ENCODE peak calls at places on chromosome 9, in four cellular contexts. F is A549, W is HepG2, U is K562. P is an unnamed sample.

GRCh38 chr9:136545065-136545965 is 533 bp downstream of the NOTCH1 start:
- DNase-seq in F (no peak), W (no peak), U (peak), P (no peak)

GRCh38 chr9:136306691-136307208 is 2.9 kb upstream of the CCDC187 start:
- DNase-seq in F (peak), W (no peak), U (peak), P (no peak)

GRCh38 chr9:101388507-101388993 is 3.7 kb upstream of the BAAT start:
- DNase-seq in F (no peak), W (peak), U (no peak), P (no peak)

GRCh38 chr9:17003576-17004240 is 131.1 kb upstream of the CNTLN start:
- DNase-seq in F (no peak), W (no peak), U (no peak), P (no peak)

GRCh38 chr9:78713746-78714405 is 417.0 kb downstream of the PSAT1 start:
- DNase-seq in F (no peak), W (no peak), U (no peak), P (no peak)

GRCh38 chr9:17859987-17860386 is 281.1 kb downstream of the SH3GL2 start:
- DNase-seq in F (no peak), W (no peak), U (no peak), P (no peak)

GRCh38 chr9:123359546-123359945 is 3.5 kb downstream of the CRB2 start:
- DNase-seq in F (no peak), W (no peak), U (no peak), P (no peak)

GRCh38 chr9:112051812-112052211 is 123.3 kb downstream of the SUSD1 start:
- DNase-seq in F (no peak), W (no peak), U (no peak), P (no peak)

GRCh38 chr9:36486454-36486932 is 86.2 kb upstream of the MELK start:
- DNase-seq in F (no peak), W (no peak), U (peak), P (no peak)

GRCh38 chr9:136093331-136093986 is 1.6 kb downstream of the NACC2 start:
- DNase-seq in F (peak), W (no peak), U (peak), P (no peak)

GRCh38 chr9:110880123-110880522 is 158.1 kb downstream of the LPAR1 start:
- DNase-seq in F (no peak), W (no peak), U (no peak), P (no peak)

GRCh38 chr9:78130004-78130403 is 98.4 kb upstream of the GNAQ start:
- DNase-seq in F (peak), W (no peak), U (no peak), P (peak)

GRCh38 chr9:68619636-68620035 is 79.0 kb upstream of the TMEM252 start:
- DNase-seq in F (no peak), W (no peak), U (no peak), P (no peak)

GRCh38 chr9:122392714-122393113 is 21.9 kb downstream of the PTGS1 start:
- DNase-seq in F (no peak), W (no peak), U (no peak), P (no peak)

GRCh38 chr9:129834489-129835127 is 467 bp downstream of the C9orf78 start:
- DNase-seq in F (peak), W (peak), U (peak), P (no peak)

GRCh38 chr9:107367727-107368502 is 84.8 kb downstream of the RAD23B start:
- DNase-seq in F (no peak), W (peak), U (no peak), P (no peak)

GRCh38 chr9:9790216-9790872 is 822.5 kb downstream of the PTPRD start:
- DNase-seq in F (no peak), W (peak), U (peak), P (peak)

GRCh38 chr9:113511047-113511521 is 47.6 kb downstream of the RGS3 start:
- DNase-seq in F (no peak), W (no peak), U (no peak), P (no peak)

GRCh38 chr9:106682420-106682819 is 180.5 kb upstream of the ZNF462 start:
- DNase-seq in F (no peak), W (no peak), U (no peak), P (no peak)

GRCh38 chr9:34991833-34992375 is 2.4 kb downstream of the DNAJB5 start:
- DNase-seq in F (no peak), W (peak), U (peak), P (peak)

GRCh38 chr9:3868012-3868411 is 342.2 kb upstream of the RFX3 start:
- DNase-seq in F (no peak), W (no peak), U (no peak), P (no peak)

GRCh38 chr9:94286056-94286455 is 27.0 kb downstream of the ZNF169 start:
- DNase-seq in F (no peak), W (no peak), U (no peak), P (no peak)

GRCh38 chr9:121123816-121124536 is 49.2 kb downstream of the CNTRL start:
- DNase-seq in F (no peak), W (no peak), U (no peak), P (no peak)

GRCh38 chr9:94084314-94084713 is at the start of gene PTPDC1:
- DNase-seq in F (no peak), W (peak), U (peak), P (peak)

GRCh38 chr9:129677456-129677855 is 12.0 kb downstream of the PRRX2 start:
- DNase-seq in F (no peak), W (no peak), U (no peak), P (no peak)

GRCh38 chr9:85212887-85213286 is 528.9 kb downstream of the AGTPBP1 start:
- DNase-seq in F (no peak), W (no peak), U (peak), P (no peak)

GRCh38 chr9:90921104-90921503 is 119.5 kb downstream of the SYK start:
- DNase-seq in F (no peak), W (no peak), U (no peak), P (no peak)

GRCh38 chr9:107732781-107733529 is 243.4 kb upstream of the KLF4 start:
- DNase-seq in F (no peak), W (no peak), U (no peak), P (no peak)

GRCh38 chr9:137319976-137320551 is 18.0 kb upstream of the NRARP start:
- DNase-seq in F (no peak), W (no peak), U (no peak), P (no peak)

GRCh38 chr9:136944094-136944518 is 432 bp downstream of the FBXW5 start:
- DNase-seq in F (peak), W (no peak), U (no peak), P (no peak)

GRCh38 chr9:136679431-136679941 is 7.8 kb downstream of the AGPAT2 start:
- DNase-seq in F (no peak), W (no peak), U (no peak), P (no peak)

GRCh38 chr9:137369911-137370630 is 52.9 kb downstream of the EXD3 start:
- DNase-seq in F (no peak), W (no peak), U (no peak), P (peak)

GRCh38 chr9:121914017-121914595 is 179.0 kb downstream of the TTLL11 start:
- DNase-seq in F (no peak), W (no peak), U (no peak), P (no peak)

GRCh38 chr9:107740088-107740980 is 250.8 kb upstream of the KLF4 start:
- DNase-seq in F (no peak), W (no peak), U (no peak), P (no peak)

GRCh38 chr9:124697326-124698200 is 73.5 kb downstream of the NR6A1 start:
- DNase-seq in F (no peak), W (no peak), U (no peak), P (no peak)

GRCh38 chr9:124696101-124696500 is 75.0 kb downstream of the NR6A1 start:
- DNase-seq in F (no peak), W (peak), U (no peak), P (no peak)

GRCh38 chr9:124699575-124699974 is 71.5 kb downstream of the NR6A1 start:
- DNase-seq in F (no peak), W (no peak), U (no peak), P (no peak)

GRCh38 chr9:124695280-124695890 is 75.7 kb downstream of the NR6A1 start:
- DNase-seq in F (no peak), W (no peak), U (no peak), P (no peak)

DNA sequence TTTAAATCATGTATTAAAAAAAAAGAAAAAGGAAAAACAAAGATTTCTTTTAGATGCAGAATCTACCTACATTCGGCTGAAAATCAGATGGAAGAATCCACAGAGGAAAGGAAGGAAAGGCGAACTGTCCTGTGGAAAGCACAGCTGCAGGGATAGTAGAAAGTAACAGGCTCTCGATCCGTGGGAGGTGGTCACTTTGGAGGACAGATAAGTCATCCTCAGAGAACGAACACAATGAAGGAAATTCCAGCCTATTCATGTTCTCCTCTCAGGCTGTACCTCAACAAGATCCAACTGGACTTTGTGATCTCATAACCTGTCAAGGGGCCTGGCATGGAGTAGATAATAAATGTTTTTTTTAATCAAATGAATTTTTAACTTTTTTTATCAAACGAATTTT is 72.8 kb downstream of the NR6A1 start:
- DNase-seq in F (no peak), W (no peak), U (peak), P (no peak)
- TF ChIP-seq HMGXB4 in F (no peak), W (no peak), U (no peak), P (no peak)

DNA sequence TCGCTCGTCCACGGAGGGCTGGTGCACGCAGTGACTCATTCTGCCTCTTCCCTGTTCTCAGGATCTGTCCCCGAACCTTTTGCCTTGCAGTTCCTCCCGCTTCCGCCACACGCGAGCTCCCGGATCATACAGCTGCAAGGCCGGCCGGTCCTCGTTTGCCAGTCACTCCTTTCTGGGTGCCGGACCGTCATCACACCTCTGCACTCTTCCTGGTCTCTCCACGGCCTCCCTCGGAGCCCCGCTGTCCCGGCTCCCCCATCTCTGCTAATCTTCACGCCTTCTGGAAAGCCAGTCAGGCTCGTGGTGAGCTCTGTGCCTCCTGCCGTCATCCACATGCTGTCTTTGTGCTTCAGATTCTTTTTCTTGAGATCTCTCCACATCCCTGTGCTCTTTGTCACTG is 91.8 kb downstream of the STX17 start:
- DNase-seq in F (no peak), W (no peak), U (no peak), P (peak)
- TF ChIP-seq HMGXB4 in F (no peak), W (no peak), U (no peak), P (no peak)

GRCh38 chr9:126532951-126533910 is 80.5 kb upstream of the LMX1B start:
- DNase-seq in F (no peak), W (no peak), U (no peak), P (no peak)

GRCh38 chr9:126532489-126532888 is 81.2 kb upstream of the LMX1B start:
- DNase-seq in F (no peak), W (no peak), U (no peak), P (no peak)

GRCh38 chr9:126531035-126531571 is 82.6 kb upstream of the LMX1B start:
- DNase-seq in F (no peak), W (no peak), U (no peak), P (no peak)

GRCh38 chr9:126531591-126531990 is 82.1 kb upstream of the LMX1B start:
- DNase-seq in F (no peak), W (no peak), U (no peak), P (no peak)

GRCh38 chr9:126532019-126532462 is 81.7 kb upstream of the LMX1B start:
- DNase-seq in F (no peak), W (no peak), U (no peak), P (no peak)
- TF ChIP-seq HMGXB4 in F (no peak), W (no peak), U (no peak), P (no peak)

GRCh38 chr9:134379774-134380431 is 53.6 kb downstream of the RXRA start:
- DNase-seq in F (peak), W (no peak), U (no peak), P (no peak)

GRCh38 chr9:134381262-134381661 is 55.0 kb downstream of the RXRA start:
- DNase-seq in F (no peak), W (no peak), U (no peak), P (no peak)

GRCh38 chr9:134382733-134383132 is 56.5 kb downstream of the RXRA start:
- DNase-seq in F (no peak), W (no peak), U (no peak), P (no peak)

GRCh38 chr9:134383148-134383547 is 56.9 kb downstream of the RXRA start:
- DNase-seq in F (no peak), W (no peak), U (no peak), P (no peak)

GRCh38 chr9:134381671-134382505 is 55.6 kb downstream of the RXRA start:
- DNase-seq in F (no peak), W (peak), U (no peak), P (no peak)
- TF ChIP-seq HMGXB4 in F (no peak), W (no peak), U (no peak), P (no peak)

DNA sequence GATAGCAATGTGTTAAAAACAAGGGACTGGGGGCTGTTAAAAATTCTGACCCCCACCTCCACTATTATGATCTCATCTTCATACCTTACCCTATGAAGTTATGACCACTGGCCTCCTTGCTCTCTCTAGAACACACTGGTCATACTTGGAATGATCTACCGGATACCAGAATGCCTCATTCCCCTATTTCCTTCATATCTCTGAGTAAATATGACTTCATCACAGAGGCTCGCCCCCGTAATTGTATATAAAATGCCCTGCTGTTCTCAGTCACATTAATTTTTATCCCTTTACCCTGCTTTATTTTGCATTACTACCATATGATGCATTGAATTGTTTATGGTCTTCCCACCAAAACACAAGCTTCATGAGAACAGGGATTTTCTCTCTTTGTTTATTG is 29.2 kb downstream of the IZUMO3 start:
- DNase-seq in F (no peak), W (no peak), U (no peak), P (no peak)
- TF ChIP-seq HMGXB4 in F (no peak), W (no peak), U (no peak), P (no peak)

GRCh38 chr9:22395585-22396205 is 50.9 kb upstream of the DMRTA1 start:
- DNase-seq in F (peak), W (peak), U (no peak), P (no peak)
- TF ChIP-seq HMGXB4 in F (no peak), W (no peak), U (no peak), P (no peak)

DNA sequence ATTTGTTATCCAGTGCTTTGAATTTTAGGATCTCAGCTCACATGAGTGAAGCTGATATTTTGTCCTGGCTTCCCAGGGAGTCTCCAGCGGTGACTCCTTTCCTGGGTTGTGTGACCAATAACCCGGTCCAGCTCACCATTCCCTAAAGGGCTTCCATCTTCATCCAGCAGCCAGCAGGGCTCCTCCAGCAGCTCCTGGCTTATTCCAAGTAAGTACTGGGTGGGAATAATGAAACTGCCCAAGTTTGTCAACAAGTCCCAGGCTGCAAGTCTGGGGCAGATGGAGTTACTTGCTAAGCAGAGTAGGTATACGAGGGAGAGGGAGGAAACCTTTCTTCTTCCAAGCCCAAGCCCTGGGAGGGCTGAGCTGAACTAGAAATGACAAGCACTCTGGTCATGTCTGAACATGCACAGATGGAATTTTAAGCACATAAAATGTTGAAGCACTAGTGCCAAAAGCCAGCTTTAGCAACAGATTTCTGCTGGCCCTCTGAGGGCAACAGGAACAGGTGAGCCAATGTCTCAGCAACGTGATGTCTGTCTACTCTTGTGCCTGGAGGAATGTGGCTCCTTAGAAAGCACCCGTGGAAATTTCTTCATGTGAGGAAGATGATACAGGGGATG is 153.7 kb upstream of the DAPK1 start:
- DNase-seq in F (no peak), W (no peak), U (no peak), P (no peak)
- TF ChIP-seq HMGXB4 in F (no peak), W (no peak), U (no peak), P (no peak)

DNA sequence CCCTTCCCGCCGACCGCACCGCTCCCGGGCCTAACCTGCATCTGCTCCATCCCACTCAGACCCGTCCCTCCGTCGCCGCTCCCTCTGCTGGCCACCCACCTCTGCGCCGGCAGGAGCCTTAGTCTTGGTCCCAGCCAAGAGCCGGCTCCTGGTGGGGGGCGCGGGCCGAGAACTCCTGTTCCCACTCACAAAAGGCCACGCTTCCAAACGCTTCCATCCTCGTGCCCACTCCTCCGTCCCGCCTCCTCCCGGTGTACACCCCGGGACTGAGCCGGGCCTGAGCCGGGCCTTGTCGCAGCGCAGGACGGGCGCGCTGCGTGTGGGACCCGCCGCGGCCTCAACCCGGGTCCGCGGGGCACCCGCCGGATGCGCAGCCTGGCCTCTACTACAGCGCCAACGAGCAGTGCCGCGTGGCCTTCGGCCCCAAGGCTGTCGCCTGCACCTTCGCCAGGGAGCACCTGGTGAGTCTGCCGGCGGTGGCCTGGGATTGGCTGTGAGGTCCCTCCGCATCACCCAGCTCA is 7.5 kb downstream of the ADAMTS13 start:
- DNase-seq in F (peak), W (peak), U (peak), P (peak)
- TF ChIP-seq HMGXB4 in F (no peak), W (no peak), U (no peak), P (peak)

DNA sequence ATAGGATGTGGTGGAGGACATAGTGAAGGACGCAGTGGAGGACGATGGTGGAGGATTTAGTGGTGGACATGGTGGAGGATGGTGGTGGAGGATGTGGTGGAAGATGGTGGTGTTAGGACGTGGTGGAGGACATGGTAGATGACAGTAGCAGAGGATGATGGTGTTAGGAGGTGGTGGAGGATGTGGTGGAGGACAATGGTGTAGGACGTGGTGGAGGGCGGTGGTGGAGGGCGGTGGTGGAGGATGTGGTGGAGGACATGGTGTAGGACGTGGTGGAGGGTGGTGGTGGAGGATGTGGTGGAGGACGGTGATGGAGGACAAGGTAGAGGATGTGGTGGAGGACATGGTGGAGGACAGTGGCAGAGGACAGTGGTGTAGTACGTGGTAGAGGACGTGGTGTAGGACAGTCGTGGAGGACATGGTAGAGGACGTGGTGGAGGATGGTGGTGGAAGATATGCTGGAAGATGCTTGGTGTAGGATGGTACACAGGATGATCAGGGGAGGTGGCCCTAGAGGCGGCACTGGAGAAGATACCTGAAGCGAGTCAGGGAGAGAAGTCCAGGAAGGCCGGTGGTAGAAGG is 68.7 kb downstream of the S1PR3 start:
- DNase-seq in F (no peak), W (no peak), U (no peak), P (no peak)
- TF ChIP-seq HMGXB4 in F (no peak), W (no peak), U (no peak), P (no peak)